ENCODE peak calls at places on chromosomes 11 and 22, in nine cellular contexts. M, V, H, E, U, T, Z, G and J are unnamed samples.

GRCh38 chr11:72430743-72431570 is 3.4 kb downstream of the CLPB start:
- DNase-seq in M (peak), V (no peak), H (no peak), E (peak), U (peak), T (peak), Z (no peak), G (peak), J (peak)

GRCh38 chr11:112903310-112903709 is 57.9 kb upstream of the NCAM1 start:
- DNase-seq in M (no peak), V (no peak), H (no peak), E (no peak), U (no peak), T (no peak), Z (no peak), G (no peak), J (peak)

GRCh38 chr11:32893091-32893946 is 708 bp downstream of the QSER1 start:
- DNase-seq in M (peak), V (peak), H (no peak), E (peak), U (peak), T (peak), Z (peak), G (peak), J (peak)

GRCh38 chr11:115284766-115285165 is 219.4 kb downstream of the CADM1 start:
- DNase-seq in M (no peak), V (no peak), H (no peak), E (no peak), U (no peak), T (no peak), Z (no peak), G (no peak), J (no peak)

GRCh38 chr11:1377231-1377780 is 12.4 kb upstream of the BRSK2 start:
- DNase-seq in M (no peak), V (no peak), H (no peak), E (no peak), U (no peak), T (no peak), Z (no peak), G (no peak), J (no peak)

GRCh38 chr22:32910358-32910757 is 108.9 kb downstream of the TIMP3 start:
- DNase-seq in M (no peak), V (no peak), H (no peak), E (no peak), U (no peak), T (no peak), Z (no peak), G (no peak), J (no peak)

GRCh38 chr11:67406969-67407699 is 3.3 kb downstream of the TBC1D10C start:
- DNase-seq in M (no peak), V (no peak), H (no peak), E (peak), U (no peak), T (no peak), Z (no peak), G (peak), J (no peak)

GRCh38 chr11:61732705-61733104 is 19.7 kb upstream of the MYRF start:
- DNase-seq in M (no peak), V (no peak), H (no peak), E (no peak), U (no peak), T (no peak), Z (no peak), G (no peak), J (no peak)

GRCh38 chr11:45899448-45900174 is 7.5 kb downstream of the FREY1 start:
- DNase-seq in M (peak), V (peak), H (peak), E (peak), U (peak), T (peak), Z (peak), G (peak), J (peak)

GRCh38 chr11:14971865-14972580 is at the start of gene CALCA:
- DNase-seq in M (no peak), V (no peak), H (no peak), E (no peak), U (no peak), T (no peak), Z (no peak), G (no peak), J (no peak)

GRCh38 chr11:102583437-102583836 is 41.7 kb downstream of the MMP20 start:
- DNase-seq in M (no peak), V (no peak), H (no peak), E (no peak), U (no peak), T (no peak), Z (no peak), G (no peak), J (no peak)

GRCh38 chr22:47780281-47780875 is 1017.9 kb downstream of the TBC1D22A start:
- DNase-seq in M (no peak), V (no peak), H (no peak), E (no peak), U (no peak), T (no peak), Z (no peak), G (no peak), J (no peak)

GRCh38 chr11:130190371-130190881 is 30.8 kb downstream of the ST14 start:
- DNase-seq in M (no peak), V (no peak), H (no peak), E (no peak), U (no peak), T (no peak), Z (no peak), G (no peak), J (no peak)

GRCh38 chr11:35047179-35047578 is 91.8 kb upstream of the CD44 start:
- DNase-seq in M (peak), V (no peak), H (no peak), E (peak), U (no peak), T (peak), Z (no peak), G (no peak), J (no peak)

GRCh38 chr11:91860661-91861060 is 364.0 kb upstream of the FAT3 start:
- DNase-seq in M (no peak), V (no peak), H (no peak), E (no peak), U (no peak), T (no peak), Z (no peak), G (no peak), J (no peak)

GRCh38 chr11:133347988-133348387 is 184.3 kb downstream of the OPCML start:
- DNase-seq in M (no peak), V (no peak), H (no peak), E (no peak), U (no peak), T (no peak), Z (no peak), G (no peak), J (no peak)

GRCh38 chr11:64355078-64355940 is 3.7 kb upstream of the RPS6KA4 start:
- DNase-seq in M (peak), V (peak), H (peak), E (peak), U (peak), T (no peak), Z (peak), G (no peak), J (no peak)

GRCh38 chr22:36873614-36874308 is 13.0 kb downstream of the NCF4 start:
- DNase-seq in M (peak), V (peak), H (no peak), E (peak), U (no peak), T (peak), Z (no peak), G (no peak), J (no peak)

GRCh38 chr11:74592441-74593362 is at the start of gene POLD3:
- DNase-seq in M (peak), V (peak), H (peak), E (peak), U (peak), T (peak), Z (peak), G (peak), J (peak)

GRCh38 chr22:29799217-29799680 is 32.1 kb downstream of the UQCR10 start:
- DNase-seq in M (no peak), V (no peak), H (peak), E (no peak), U (peak), T (no peak), Z (no peak), G (no peak), J (no peak)

GRCh38 chr22:19966908-19967750 is 25.5 kb upstream of the TXNRD2 start:
- DNase-seq in M (no peak), V (no peak), H (no peak), E (no peak), U (no peak), T (no peak), Z (no peak), G (no peak), J (no peak)

GRCh38 chr11:44361883-44362282 is 51.9 kb upstream of the ALX4 start:
- DNase-seq in M (no peak), V (no peak), H (no peak), E (no peak), U (no peak), T (no peak), Z (no peak), G (no peak), J (no peak)